ENCODE peak calls at places on chromosomes 2 and 18, in seven cellular contexts. B is Karpas-422, J is PC-3, R is NCI-H774, C is right cardiac atrium, A is T-cell, N is NCI-H1436 treated with DMSO at 0.1 percent for 48 hours. P is an unnamed sample.

GRCh38 chr18:34550902-34551301 is 159.2 kb upstream of the DTNA start:
- DNase-seq in R (no peak), N (no peak), B (no peak), A (no peak), J (no peak), C (no peak), P (no peak)

GRCh38 chr18:74242451-74243096 is 49.2 kb downstream of the CYB5A start:
- DNase-seq in C (peak), N (no peak), J (peak), R (no peak), A (no peak), B (no peak), P (no peak)

GRCh38 chr2:23497063-23497462 is 112.1 kb downstream of the KLHL29 start:
- DNase-seq in B (no peak), C (no peak), J (peak), N (no peak), A (no peak), R (no peak), P (peak)

GRCh38 chr2:38315707-38316333 is 61.3 kb downstream of the ATL2 start:
- DNase-seq in J (peak), R (peak), A (peak), N (no peak), C (no peak), B (peak), P (no peak)

GRCh38 chr2:69032336-69032735 is 19.4 kb downstream of the ANTXR1 start:
- DNase-seq in C (no peak), R (no peak), A (no peak), J (no peak), N (no peak), B (no peak), P (no peak)

GRCh38 chr2:177298191-177298590 is 33.7 kb upstream of the NFE2L2 start:
- DNase-seq in A (no peak), J (no peak), N (no peak), B (no peak), R (no peak), C (no peak), P (no peak)

GRCh38 chr2:60426908-60427307 is 126.5 kb downstream of the BCL11A start:
- DNase-seq in N (no peak), A (no peak), C (no peak), J (no peak), R (no peak), B (no peak), P (no peak)

GRCh38 chr2:237686659-237687136 is 59.3 kb downstream of the LRRFIP1 start:
- DNase-seq in C (no peak), B (no peak), N (no peak), R (no peak), A (no peak), J (no peak), P (peak)

GRCh38 chr2:149544692-149545091 is 42.9 kb downstream of the MMADHC start:
- DNase-seq in A (no peak), B (no peak), N (no peak), C (no peak), R (no peak), J (no peak), P (no peak)

GRCh38 chr2:110125292-110125691 is 9.7 kb upstream of the MALL start:
- DNase-seq in N (no peak), B (no peak), J (no peak), C (no peak), R (no peak), A (no peak), P (no peak)

GRCh38 chr2:15766911-15767597 is 173.3 kb upstream of the MYCN start:
- DNase-seq in B (no peak), C (no peak), J (no peak), A (no peak), R (no peak), N (no peak), P (no peak)

GRCh38 chr2:205771063-205771462 is 88.8 kb downstream of the NRP2 start:
- DNase-seq in C (no peak), B (no peak), A (no peak), N (no peak), R (no peak), J (peak), P (no peak)

GRCh38 chr2:233442028-233442310 is 87.7 kb downstream of the DGKD start:
- DNase-seq in R (no peak), A (no peak), B (no peak), N (no peak), C (no peak), J (no peak), P (no peak)

GRCh38 chr18:57190026-57190425 is 43.1 kb downstream of the BOD1L2 start:
- DNase-seq in N (no peak), R (no peak), C (no peak), B (no peak), A (no peak), J (no peak), P (no peak)

GRCh38 chr2:221571108-221571390 is 1.1 kb downstream of the EPHA4 start:
- DNase-seq in J (no peak), N (no peak), B (no peak), A (no peak), C (no peak), R (no peak), P (no peak)

GRCh38 chr2:29697715-29698114 is 223.7 kb downstream of the ALK start:
- DNase-seq in N (no peak), A (no peak), J (no peak), B (no peak), R (no peak), C (peak), P (no peak)

GRCh38 chr2:95390272-95390880 is 12.1 kb upstream of the FAHD2A start:
- DNase-seq in B (no peak), R (no peak), N (no peak), J (no peak), C (no peak), A (no peak), P (no peak)

GRCh38 chr18:62281684-62282083 is 43.4 kb upstream of the TNFRSF11A start:
- DNase-seq in R (no peak), J (peak), C (no peak), B (no peak), A (no peak), N (no peak), P (no peak)

P was measured in ascending aorta.